ENCODE peak calls at places on chromosome 14, in nine cellular contexts. N, O, K, A, R, E, Q, L and J are unnamed samples.

GRCh38 chr14:41873379-41874034 is 266.8 kb downstream of the LRFN5 start:
- DNase-seq in N (peak; percentile 68), O (peak; percentile 41), K (peak; percentile 74), A (no peak), R (no peak), E (peak; percentile 20), Q (no peak), L (no peak), J (no peak)

GRCh38 chr14:66477567-66477966 is 8.6 kb upstream of the CCDC196 start:
- DNase-seq in N (no peak), O (no peak), K (no peak), A (no peak), R (no peak), E (no peak), Q (no peak), L (no peak), J (no peak)

GRCh38 chr14:49187799-49188198 is 398.4 kb downstream of the RPS29 start:
- DNase-seq in N (no peak), O (no peak), K (no peak), A (no peak), R (no peak), E (no peak), Q (no peak), L (no peak), J (no peak)

GRCh38 chr14:86574026-86574777 is 1044.3 kb downstream of the FLRT2 start:
- DNase-seq in N (peak; percentile 70), O (peak; percentile 44), K (peak; percentile 55), A (no peak), R (no peak), E (peak; percentile 29), Q (no peak), L (no peak), J (peak; percentile 18)

GRCh38 chr14:94823556-94824341 is 53.8 kb upstream of the GSC start:
- DNase-seq in N (peak; percentile 34), O (peak; percentile 19), K (no peak), A (peak; percentile 39), R (no peak), E (no peak), Q (no peak), L (no peak), J (no peak)

GRCh38 chr14:64337901-64338615 is 43.9 kb upstream of the ESR2 start:
- DNase-seq in N (peak; percentile 60), O (peak; percentile 40), K (peak; percentile 58), A (peak; percentile 68), R (no peak), E (peak; percentile 26), Q (peak; percentile 68), L (peak; percentile 36), J (no peak)

GRCh38 chr14:89260898-89261297 is 156.1 kb downstream of the FOXN3 start:
- DNase-seq in N (no peak), O (no peak), K (no peak), A (no peak), R (no peak), E (no peak), Q (no peak), L (no peak), J (no peak)

GRCh38 chr14:66284346-66284745 is 201.8 kb upstream of the CCDC196 start:
- DNase-seq in N (peak; percentile 19), O (peak; percentile 25), K (no peak), A (no peak), R (no peak), E (no peak), Q (no peak), L (no peak), J (no peak)

GRCh38 chr14:86038401-86038985 is 508.5 kb downstream of the FLRT2 start:
- DNase-seq in N (peak; percentile 65), O (peak; percentile 39), K (peak; percentile 74), A (peak; percentile 80), R (no peak), E (peak; percentile 29), Q (peak; percentile 71), L (no peak), J (no peak)

GRCh38 chr14:32226051-32226450 is 23.0 kb upstream of the RNU6-8 start:
- DNase-seq in N (no peak), O (peak; percentile 16), K (peak; percentile 13), A (no peak), R (no peak), E (no peak), Q (no peak), L (no peak), J (no peak)

DNA sequence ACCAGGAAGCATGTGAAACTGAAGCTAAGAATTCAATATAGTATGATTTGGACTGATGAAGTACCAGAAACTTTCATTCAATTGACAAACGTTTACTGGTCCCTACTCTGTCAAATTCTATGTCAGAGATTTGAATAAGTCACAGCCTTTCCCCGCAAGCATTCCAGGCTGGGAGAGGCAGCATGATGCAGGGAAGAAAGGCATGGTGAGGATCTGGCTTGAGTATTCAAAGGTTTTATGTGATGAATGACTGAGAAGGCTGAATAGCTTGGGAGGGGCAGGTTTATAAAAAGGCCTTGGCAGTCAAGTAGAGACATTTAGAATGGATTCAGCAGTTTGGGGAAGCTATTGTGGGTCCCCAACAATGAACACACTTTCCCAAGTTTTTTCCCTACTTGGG is 431.9 kb downstream of the DPF3 start:
- DNase-seq in N (no peak), O (no peak), K (no peak), A (no peak), R (no peak), E (no peak), Q (no peak), L (no peak), J (no peak)
- TF ChIP-seq CTCF in N (no peak), O (no peak), K (no peak), A (no peak), R (no peak), E (no peak), Q (no peak), L (no peak), J (no peak)

DNA sequence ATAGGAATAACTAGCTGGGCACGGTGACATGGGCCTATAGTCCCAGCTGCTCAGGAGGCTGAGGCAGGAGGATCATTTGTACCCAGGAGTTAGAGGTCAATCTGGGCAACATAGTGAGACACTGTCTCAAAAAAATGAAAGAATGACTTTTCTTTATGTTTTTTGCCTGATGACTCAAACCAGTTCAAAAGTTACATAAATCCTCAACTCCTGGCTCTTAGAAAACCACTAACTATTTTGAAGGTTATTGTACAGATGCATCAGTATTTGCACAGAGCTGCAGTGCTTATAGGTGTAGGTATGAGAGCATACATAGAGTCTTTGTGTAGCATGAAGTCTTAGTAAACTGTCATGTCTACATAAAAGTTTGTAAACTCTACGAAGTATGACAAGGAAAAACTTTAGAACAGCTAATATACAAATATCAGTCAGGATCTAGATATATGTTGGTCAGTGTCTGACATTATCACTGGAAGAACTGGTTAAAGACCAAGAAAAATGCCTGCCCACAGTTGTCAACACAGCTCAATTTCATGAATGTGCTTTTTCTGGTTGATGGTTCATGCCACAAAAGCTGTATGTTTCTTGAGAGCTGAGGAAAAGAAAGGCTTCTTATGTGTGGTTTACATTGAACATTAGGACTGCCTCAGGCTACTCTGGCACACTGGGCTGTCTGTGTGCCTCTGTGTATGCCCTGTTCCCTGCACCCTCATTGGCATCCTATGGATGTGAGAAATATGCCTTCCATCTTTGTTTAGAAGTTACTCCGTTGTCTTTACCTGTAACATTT is 219.0 kb upstream of the RGS6 start:
- DNase-seq in N (peak; percentile 60), O (peak; percentile 31), K (no peak), A (no peak), R (no peak), E (no peak), Q (no peak), L (no peak), J (no peak)
- TF ChIP-seq CTCF in N (no peak), O (no peak), K (no peak), A (no peak), R (no peak), E (no peak), Q (no peak), L (no peak), J (no peak)

GRCh38 chr14:37145395-37145794 is 27.0 kb downstream of the SLC25A21 start:
- DNase-seq in N (peak; percentile 30), O (peak; percentile 13), K (no peak), A (no peak), R (no peak), E (no peak), Q (no peak), L (no peak), J (no peak)

GRCh38 chr14:37142835-37143499 is 29.4 kb downstream of the SLC25A21 start:
- DNase-seq in N (peak; percentile 42), O (peak; percentile 31), K (no peak), A (no peak), R (no peak), E (peak; percentile 15), Q (no peak), L (no peak), J (no peak)

GRCh38 chr14:37147310-37147875 is 25.0 kb downstream of the SLC25A21 start:
- DNase-seq in N (no peak), O (peak; percentile 58), K (no peak), A (no peak), R (no peak), E (no peak), Q (no peak), L (no peak), J (no peak)

GRCh38 chr14:37143500-37143874 is 28.9 kb downstream of the SLC25A21 start:
- DNase-seq in N (no peak), O (no peak), K (no peak), A (no peak), R (no peak), E (no peak), Q (no peak), L (no peak), J (no peak)

DNA sequence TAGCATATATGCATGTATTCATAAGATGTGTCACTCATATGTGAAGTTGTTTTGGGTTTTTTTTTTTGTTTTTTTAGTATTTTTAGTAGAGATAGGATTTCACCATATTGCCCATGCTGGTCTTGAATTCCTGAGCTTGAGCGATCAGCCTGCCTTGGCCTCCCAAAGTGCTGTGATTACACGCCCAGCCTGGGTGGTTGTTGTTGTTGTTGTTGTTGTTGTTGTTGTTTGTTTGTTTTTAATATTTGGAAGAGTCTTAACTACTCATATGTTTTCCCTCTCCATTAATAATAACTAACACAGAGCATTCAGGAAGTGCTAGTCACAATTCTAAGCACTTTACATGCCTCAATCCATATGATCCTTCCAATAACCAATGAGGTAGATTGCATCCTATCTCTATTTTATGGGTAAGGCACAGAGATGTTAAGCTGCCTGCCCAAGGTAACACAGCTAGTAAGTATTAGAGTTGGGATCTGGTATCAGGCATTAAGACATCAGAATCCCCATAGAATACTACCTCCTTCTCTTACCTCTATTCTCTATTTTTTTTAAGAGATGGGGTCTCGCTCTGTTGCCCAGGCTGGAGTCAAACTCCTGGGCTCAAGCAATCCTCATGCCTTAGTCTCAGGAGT is 27.6 kb downstream of the SLC25A21 start:
- DNase-seq in N (no peak), O (no peak), K (no peak), A (no peak), R (no peak), E (no peak), Q (no peak), L (no peak), J (no peak)
- TF ChIP-seq CTCF in N (no peak), O (no peak), K (no peak), A (no peak), R (no peak), E (no peak), Q (no peak), L (no peak), J (no peak)

GRCh38 chr14:35444104-35444503 is 39.6 kb upstream of the NFKBIA start:
- DNase-seq in N (no peak), O (no peak), K (no peak), A (no peak), R (no peak), E (no peak), Q (no peak), L (no peak), J (no peak)

GRCh38 chr14:35441160-35441559 is 36.6 kb upstream of the NFKBIA start:
- DNase-seq in N (no peak), O (no peak), K (no peak), A (no peak), R (no peak), E (no peak), Q (no peak), L (no peak), J (no peak)

GRCh38 chr14:35446450-35446849 is 41.9 kb upstream of the NFKBIA start:
- DNase-seq in N (no peak), O (no peak), K (no peak), A (no peak), R (no peak), E (no peak), Q (no peak), L (no peak), J (no peak)
- TF ChIP-seq CTCF in N (no peak), O (no peak), K (no peak), A (no peak), R (no peak), E (no peak), Q (no peak), L (no peak), J (no peak)